ENCODE peak calls at places on chromosomes 6 and 20, in six cellular contexts. D, I, Y, R, F and E are unnamed samples.

GRCh38 chr6:160692369-160692959 is 9.6 kb upstream of the PLG start:
- DNase-seq in F (no peak), D (no peak), Y (no peak), R (no peak), I (no peak), E (no peak)

GRCh38 chr6:91438570-91438969 is 851.7 kb upstream of the MAP3K7 start:
- DNase-seq in F (peak; percentile 56), D (no peak), R (no peak), I (no peak), Y (no peak), E (no peak)

GRCh38 chr6:31541059-31541657 is 645 bp downstream of the DDX39B start:
- DNase-seq in F (peak; percentile 73), I (no peak), D (peak; percentile 84), Y (peak; percentile 73), R (peak; percentile 32), E (peak; percentile 56)

GRCh38 chr6:27867051-27867940 is 44.9 kb downstream of the OR2B2 start:
- DNase-seq in F (peak; percentile 85), I (peak; percentile 88), D (peak; percentile 88), R (peak; percentile 81), Y (peak; percentile 71), E (peak; percentile 85)

GRCh38 chr20:2899243-2899642 is 26.0 kb downstream of the PTPRA start:
- DNase-seq in R (no peak), Y (no peak), F (no peak), D (no peak), I (no peak), E (no peak)

GRCh38 chr20:17648306-17648646 is 33.8 kb downstream of the RRBP1 start:
- DNase-seq in Y (no peak), I (peak; percentile 81), D (peak; percentile 81), R (no peak), F (no peak), E (no peak)

GRCh38 chr6:152220785-152221184 is 413.3 kb downstream of the ESR1 start:
- DNase-seq in D (no peak), R (no peak), I (no peak), F (peak; percentile 21), Y (no peak), E (peak; percentile 49)

GRCh38 chr6:96391776-96392175 is 129.8 kb upstream of the UFL1 start:
- DNase-seq in F (no peak), R (no peak), I (no peak), Y (no peak), D (no peak), E (no peak)

GRCh38 chr20:38238834-38239233 is 21.7 kb downstream of the KIAA1755 start:
- DNase-seq in R (no peak), Y (no peak), F (no peak), I (no peak), D (no peak), E (no peak)

GRCh38 chr20:25539742-25540201 is 45.6 kb downstream of the NINL start:
- DNase-seq in F (peak; percentile 69), R (no peak), D (no peak), I (peak; percentile 46), Y (no peak), E (no peak)